ENCODE peak calls at places on chromosomes 3 and 15, in nine cellular contexts. F is AG08396; Q is ACHN; W is HFFc6; G is activated effector memory CD4-positive, alpha-beta T cell treated with anti-CD3 and anti-CD28 coated beads, Interleukin-2, amount 50 U/mL, for 16 hours; C is astrocyte; K is HT1080; P is foreskin melanocyte; H is naive thymus-derived CD8-positive, alpha-beta T cell. S is an unnamed sample.

GRCh38 chr3:176767385-176767784 is 429.9 kb downstream of the TBL1XR1 start:
- DNase-seq in P (no peak), Q (no peak), C (peak), K (peak), H (no peak), F (peak), G (no peak), W (no peak), S (peak)

GRCh38 chr3:71690222-71690821 is 34.9 kb downstream of the EIF4E3 start:
- DNase-seq in K (peak), P (peak), G (no peak), W (peak), Q (peak), F (no peak), H (no peak), C (peak), S (peak)

GRCh38 chr15:45174577-45174976 is 13.2 kb downstream of the SHF start:
- DNase-seq in W (no peak), Q (no peak), F (no peak), K (no peak), H (no peak), C (no peak), G (no peak), P (no peak), S (no peak)

GRCh38 chr3:171704002-171704401 is 106.3 kb downstream of the PLD1 start:
- DNase-seq in Q (no peak), W (peak), C (peak), P (peak), K (peak), F (peak), H (no peak), G (no peak), S (peak)

GRCh38 chr15:39784125-39784524 is 1.5 kb upstream of the FSIP1 start:
- DNase-seq in W (peak), P (no peak), F (no peak), K (no peak), Q (no peak), C (no peak), H (no peak), G (no peak), S (peak)

GRCh38 chr3:183515968-183516851 is 39.3 kb downstream of the KLHL6 start:
- DNase-seq in W (no peak), K (no peak), Q (no peak), G (peak), C (no peak), P (peak), F (no peak), H (peak), S (no peak)

GRCh38 chr15:54560417-54560816 is 582.2 kb downstream of the UNC13C start:
- DNase-seq in G (no peak), P (no peak), C (no peak), H (no peak), W (no peak), Q (no peak), F (no peak), K (no peak), S (no peak)

GRCh38 chr15:58473720-58474119 is 41.9 kb downstream of the LIPC start:
- DNase-seq in Q (no peak), H (no peak), P (no peak), K (peak), F (peak), W (peak), G (no peak), C (peak), S (peak)

GRCh38 chr3:73503781-73504180 is 121.0 kb downstream of the PDZRN3 start:
- DNase-seq in P (peak), F (no peak), G (no peak), C (no peak), H (no peak), Q (no peak), W (no peak), K (no peak), S (no peak)

GRCh38 chr3:37174532-37175126 is at the start of gene LRRFIP2:
- DNase-seq in C (peak), W (peak), G (no peak), P (no peak), F (peak), K (peak), H (no peak), Q (peak), S (peak)

GRCh38 chr3:2153047-2153446 is 54.4 kb downstream of the CNTN4 start:
- DNase-seq in Q (no peak), K (peak), C (no peak), F (no peak), P (no peak), W (no peak), H (no peak), G (no peak), S (no peak)

GRCh38 chr3:11770105-11770476 is 76.6 kb downstream of the TAMM41 start:
- DNase-seq in W (no peak), P (no peak), K (no peak), F (no peak), Q (no peak), H (no peak), G (no peak), C (no peak), S (no peak)

GRCh38 chr15:82692171-82692570 is 17.5 kb downstream of the AP3B2 start:
- DNase-seq in H (no peak), W (no peak), P (no peak), K (no peak), Q (no peak), F (no peak), G (no peak), C (no peak), S (no peak)

GRCh38 chr3:48440590-48440958 is 517 bp downstream of the TMA7 start:
- DNase-seq in W (no peak), G (no peak), Q (peak), H (no peak), F (peak), C (no peak), P (no peak), K (no peak), S (peak)

GRCh38 chr3:131036200-131036816 is 9.6 kb downstream of the NEK11 start:
- DNase-seq in C (peak), K (peak), P (no peak), F (peak), H (no peak), G (no peak), Q (no peak), W (peak), S (peak)

GRCh38 chr3:113712129-113712528 is 15.7 kb upstream of the USF3 start:
- DNase-seq in C (peak), G (no peak), K (peak), H (no peak), W (no peak), Q (no peak), F (no peak), P (peak), S (no peak)

GRCh38 chr15:66919421-66919820 is 146.0 kb upstream of the SMAD3 start:
- DNase-seq in C (no peak), G (no peak), Q (no peak), W (no peak), K (peak), H (no peak), P (no peak), F (no peak), S (no peak)

GRCh38 chr3:14640157-14640562 is 11.4 kb upstream of the CCDC174 start:
- DNase-seq in K (peak), P (no peak), F (no peak), G (no peak), Q (no peak), W (no peak), C (no peak), H (no peak), S (no peak)

GRCh38 chr3:195777975-195778374 is 33.8 kb downstream of the MUC4 start:
- DNase-seq in H (no peak), K (no peak), Q (no peak), P (no peak), G (no peak), W (no peak), C (no peak), F (no peak), S (no peak)

GRCh38 chr3:44076221-44076829 is 165.4 kb upstream of the TOPAZ1 start:
- DNase-seq in K (peak), F (no peak), W (no peak), C (no peak), H (no peak), P (no peak), Q (no peak), G (no peak), S (no peak)

GRCh38 chr3:42376397-42376798 is 34.0 kb downstream of the LYZL4 start:
- DNase-seq in K (peak), H (no peak), G (no peak), P (no peak), C (peak), W (peak), Q (peak), F (peak), S (peak)

GRCh38 chr3:166052440-166052839 is 215.2 kb upstream of the BCHE start:
- DNase-seq in H (no peak), G (no peak), C (no peak), Q (no peak), K (no peak), F (no peak), P (no peak), W (no peak), S (no peak)

GRCh38 chr15:38187646-38188313 is 64.9 kb upstream of the SPRED1 start:
- DNase-seq in C (no peak), G (no peak), W (no peak), P (no peak), K (no peak), Q (no peak), F (no peak), H (no peak), S (no peak)

GRCh38 chr3:194488007-194488742 is 1.4 kb upstream of the ATP13A3 start:
- DNase-seq in W (no peak), F (no peak), C (peak), P (no peak), H (peak), G (no peak), K (peak), Q (no peak), S (no peak)

S was measured in fibroblast of villous mesenchyme.